ENCODE peak calls at places on chromosome 3, in eight cellular contexts. L, H, V, X, K, F, N and O are unnamed samples.
A peak's percentile ranks its signal among the peaks of the same experiment; 100 is the strongest.

GRCh38 chr3:197224034-197224444 is 74.4 kb downstream of the DLG1 start:
- DNase-seq in F (no peak), H (no peak), X (no peak), N (peak; percentile 18), V (peak; percentile 75), K (peak; percentile 17), L (no peak), O (no peak)

GRCh38 chr3:74539879-74540278 is 74.6 kb downstream of the CNTN3 start:
- DNase-seq in X (no peak), F (no peak), N (no peak), V (peak; percentile 23), K (no peak), H (no peak), L (no peak), O (no peak)

GRCh38 chr3:16369885-16370284 is 104.9 kb downstream of the OXNAD1 start:
- DNase-seq in H (no peak), F (peak; percentile 54), V (peak; percentile 10), N (no peak), X (no peak), K (no peak), L (no peak), O (no peak)

GRCh38 chr3:97872209-97873042 is 50.6 kb downstream of the CRYBG3 start:
- DNase-seq in V (peak; percentile 91), L (peak; percentile 82), F (no peak), X (no peak), K (no peak), H (no peak), N (no peak), O (no peak)

GRCh38 chr3:56622381-56622780 is 60.7 kb downstream of the TASOR start:
- DNase-seq in L (no peak), X (no peak), H (no peak), V (no peak), F (no peak), N (no peak), K (no peak), O (no peak)

GRCh38 chr3:105523496-105523895 is 156.8 kb downstream of the ALCAM start:
- DNase-seq in F (no peak), L (no peak), N (no peak), K (no peak), X (no peak), H (no peak), V (peak; percentile 9), O (no peak)

GRCh38 chr3:196422976-196423781 is 9.0 kb downstream of the UBXN7 start:
- DNase-seq in L (no peak), X (peak; percentile 86), N (no peak), H (peak; percentile 86), V (peak; percentile 46), K (no peak), F (no peak), O (peak; percentile 9)

GRCh38 chr3:182698078-182698477 is 95.2 kb upstream of the ATP11B start:
- DNase-seq in K (no peak), H (no peak), X (no peak), L (no peak), F (no peak), V (no peak), N (no peak), O (no peak)

GRCh38 chr3:45341876-45342275 is 46.5 kb upstream of the LARS2 start:
- DNase-seq in F (no peak), H (no peak), K (no peak), L (no peak), X (no peak), V (no peak), N (no peak), O (no peak)

GRCh38 chr3:2910997-2911396 is 199.2 kb downstream of the IL5RA start:
- DNase-seq in V (no peak), K (no peak), X (no peak), L (no peak), F (no peak), H (no peak), N (no peak), O (no peak)

GRCh38 chr3:72821170-72821781 is 27.0 kb downstream of the SHQ1 start:
- DNase-seq in V (peak; percentile 44), N (no peak), K (peak; percentile 15), L (no peak), X (peak; percentile 63), H (peak; percentile 34), F (no peak), O (no peak)

GRCh38 chr3:66478923-66479322 is 21.9 kb downstream of the LRIG1 start:
- DNase-seq in H (no peak), X (no peak), F (peak; percentile 28), N (no peak), V (no peak), K (no peak), L (no peak), O (no peak)

GRCh38 chr3:123632161-123632655 is 47.4 kb upstream of the HACD2 start:
- DNase-seq in F (no peak), H (peak; percentile 46), L (no peak), K (no peak), N (no peak), X (peak; percentile 89), V (peak; percentile 86), O (no peak)

GRCh38 chr3:68832680-68833079 is 99.7 kb downstream of the TAFA4 start:
- DNase-seq in N (no peak), V (no peak), X (no peak), H (no peak), K (no peak), F (no peak), L (no peak), O (no peak)
- H3K27ac ChIP-seq in N (no peak overlapping the region), V (peak overlapping the region; percentile 65), X (no peak overlapping the region), H (no peak overlapping the region), K (no peak overlapping the region), F (no peak overlapping the region), L (no peak overlapping the region), O (no peak overlapping the region)

GRCh38 chr3:170697803-170698350 is 112.0 kb upstream of the SLC7A14 start:
- DNase-seq in H (no peak), K (no peak), N (no peak), L (no peak), V (peak; percentile 39), X (no peak), F (no peak), O (no peak)
- H3K27ac ChIP-seq in H (no peak overlapping the region), K (no peak overlapping the region), N (no peak overlapping the region), L (no peak overlapping the region), V (no peak overlapping the region), X (no peak overlapping the region), F (no peak overlapping the region), O (no peak overlapping the region)

GRCh38 chr3:141266186-141266585 is 34.6 kb downstream of the PXYLP1 start:
- DNase-seq in N (no peak), X (no peak), F (no peak), K (peak; percentile 21), V (no peak), L (no peak), H (no peak), O (no peak)

GRCh38 chr3:141268281-141268680 is 36.7 kb downstream of the PXYLP1 start:
- DNase-seq in L (no peak), F (no peak), H (no peak), K (peak; percentile 16), X (no peak), V (no peak), N (no peak), O (no peak)

GRCh38 chr3:141268791-141269190 is 37.2 kb downstream of the PXYLP1 start:
- DNase-seq in N (no peak), H (no peak), L (no peak), X (no peak), F (no peak), V (no peak), K (no peak), O (no peak)

GRCh38 chr3:141271279-141272033 is 39.8 kb downstream of the PXYLP1 start:
- DNase-seq in X (no peak), N (no peak), H (no peak), K (no peak), V (no peak), F (no peak), L (no peak), O (no peak)

GRCh38 chr3:141266797-141267555 is 35.4 kb downstream of the PXYLP1 start:
- DNase-seq in L (no peak), V (no peak), K (peak; percentile 74), N (no peak), H (no peak), F (no peak), X (no peak), O (no peak)
- H3K27ac ChIP-seq in L (no peak overlapping the region), V (peak overlapping the region; percentile 2), K (peak overlapping the region; percentile 34), N (no peak overlapping the region), H (no peak overlapping the region), F (no peak overlapping the region), X (no peak overlapping the region), O (no peak overlapping the region)

GRCh38 chr3:35422826-35423601 is 216.3 kb upstream of the ARPP21 start:
- DNase-seq in K (no peak), H (no peak), L (no peak), N (no peak), V (peak; percentile 10), F (no peak), X (no peak), O (no peak)
- H3K27ac ChIP-seq in K (no peak overlapping the region), H (no peak overlapping the region), L (no peak overlapping the region), N (no peak overlapping the region), V (no peak overlapping the region), F (no peak overlapping the region), X (no peak overlapping the region), O (no peak overlapping the region)

DNA sequence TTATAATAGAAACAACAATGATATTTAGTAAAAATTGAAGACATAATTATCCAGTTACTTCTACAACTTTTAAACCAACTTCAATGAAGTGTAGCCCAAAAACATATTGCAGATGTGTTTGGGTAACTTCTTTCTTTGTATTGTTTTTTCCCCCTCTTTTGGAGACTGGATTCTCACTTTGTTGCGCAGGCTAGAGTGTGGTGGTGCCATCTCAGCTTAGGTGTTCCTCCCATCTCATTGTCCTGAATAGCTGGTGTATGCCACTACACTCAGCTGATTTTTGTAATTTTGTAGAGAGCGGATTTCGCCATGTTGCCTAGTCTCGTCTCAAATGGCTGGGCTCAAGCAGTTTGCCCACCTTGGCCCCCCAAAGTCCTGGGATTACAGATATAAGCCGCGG is 148.1 kb downstream of the FNDC3B start:
- DNase-seq in V (no peak), F (no peak), K (no peak), H (no peak), X (no peak), L (no peak), N (no peak), O (no peak)
- H3K27ac ChIP-seq in V (no peak overlapping the region), F (no peak overlapping the region), K (no peak overlapping the region), H (no peak overlapping the region), X (no peak overlapping the region), L (no peak overlapping the region), N (peak overlapping the region; percentile 14), O (no peak overlapping the region)